ENCODE peak calls at places on chromosome 11, in four cellular contexts. Z, U, F and B are unnamed samples.

GRCh38 chr11:109654091-109654490 is 232.1 kb downstream of the C11orf87 start:
- DNase-seq in Z (no peak), U (no peak), F (no peak), B (no peak)

GRCh38 chr11:105456950-105457349 is 152.9 kb upstream of the GRIA4 start:
- DNase-seq in Z (no peak), U (no peak), F (no peak), B (no peak)

GRCh38 chr11:61972112-61972795 is 4.8 kb upstream of the FTH1 start:
- DNase-seq in Z (no peak), U (no peak), F (no peak), B (no peak)

GRCh38 chr11:15911377-15912044 is 444.8 kb downstream of the SOX6 start:
- DNase-seq in Z (peak), U (peak), F (no peak), B (no peak)

GRCh38 chr11:29343465-29344333 is 673.1 kb downstream of the KCNA4 start:
- DNase-seq in Z (peak), U (peak), F (peak), B (peak)

GRCh38 chr11:100687032-100687629 is at the start of gene ARHGAP42:
- DNase-seq in Z (peak), U (peak), F (no peak), B (peak)

GRCh38 chr11:59754859-59755700 is at the start of gene STX3:
- DNase-seq in Z (peak), U (peak), F (peak), B (peak)

GRCh38 chr11:43515090-43515489 is 156.4 kb downstream of the TTC17 start:
- DNase-seq in Z (no peak), U (no peak), F (no peak), B (no peak)

GRCh38 chr11:37830532-37830931 is 1232.5 kb upstream of the RAG2 start:
- DNase-seq in Z (no peak), U (no peak), F (no peak), B (no peak)

GRCh38 chr11:130206141-130206540 is 46.6 kb downstream of the ST14 start:
- DNase-seq in Z (no peak), U (peak), F (no peak), B (no peak)

GRCh38 chr11:2912498-2912897 is 16.7 kb downstream of the PHLDA2 start:
- DNase-seq in Z (peak), U (peak), F (no peak), B (no peak)

GRCh38 chr11:68312117-68312779 is at the start of gene LRP5:
- DNase-seq in Z (no peak), U (peak), F (no peak), B (peak)

GRCh38 chr11:108324587-108324986 is 101.7 kb downstream of the ATM start:
- DNase-seq in Z (peak), U (no peak), F (no peak), B (no peak)

GRCh38 chr11:121104223-121104831 is 3.3 kb downstream of the TECTA start:
- DNase-seq in Z (no peak), U (no peak), F (no peak), B (no peak)

GRCh38 chr11:80214413-80214812 is 773.6 kb upstream of the TENM4 start:
- DNase-seq in Z (no peak), U (no peak), F (no peak), B (no peak)

GRCh38 chr11:64863381-64864060 is 14.9 kb downstream of the EHD1 start:
- DNase-seq in Z (no peak), U (no peak), F (no peak), B (no peak)

GRCh38 chr11:93655581-93656255 is 5.8 kb upstream of the CEP295 start:
- DNase-seq in Z (no peak), U (no peak), F (no peak), B (no peak)

GRCh38 chr11:26806209-26806608 is 84.3 kb upstream of the SLC5A12 start:
- DNase-seq in Z (no peak), U (no peak), F (no peak), B (no peak)

GRCh38 chr11:134052395-134052987 is 16.4 kb upstream of the JAM3 start:
- DNase-seq in Z (no peak), U (peak), F (no peak), B (no peak)

GRCh38 chr11:26331911-26332571 is at the start of gene ANO3:
- DNase-seq in Z (peak), U (peak), F (no peak), B (peak)

GRCh38 chr11:44611687-44612437 is 46.4 kb downstream of the CD82 start:
- DNase-seq in Z (no peak), U (no peak), F (no peak), B (peak)

GRCh38 chr11:34149786-34150185 is 44.4 kb downstream of the NAT10 start:
- DNase-seq in Z (no peak), U (no peak), F (no peak), B (no peak)
- TF ChIP-seq CTCF in Z (peak), U (peak), F (no peak), B (no peak)

GRCh38 chr11:33835143-33835878 is 56.6 kb downstream of the LMO2 start:
- DNase-seq in Z (peak), U (no peak), F (no peak), B (no peak)
- TF ChIP-seq CTCF in Z (peak), U (peak), F (peak), B (no peak)

DNA sequence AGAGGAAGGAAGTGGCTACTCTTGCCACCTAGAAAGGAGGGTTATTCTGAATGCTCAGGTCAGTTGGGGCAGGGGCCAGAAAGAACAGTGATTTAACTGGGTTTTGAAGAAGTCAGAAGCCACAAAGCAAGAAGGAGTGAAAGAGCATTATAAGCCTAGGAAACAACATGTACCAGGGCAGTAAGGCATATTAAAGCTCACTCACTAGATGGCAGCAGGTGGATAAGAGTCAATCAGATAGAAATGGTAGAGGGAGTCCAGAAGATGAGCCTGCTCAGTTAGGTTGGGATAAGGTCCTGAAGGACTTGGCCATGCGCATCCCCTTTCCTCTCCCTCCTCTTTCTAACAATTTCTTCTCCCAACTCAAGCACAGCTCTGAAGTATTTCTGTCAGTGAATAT is 22.0 kb upstream of the PATE1 start:
- DNase-seq in Z (no peak), U (no peak), F (no peak), B (no peak)
- TF ChIP-seq CTCF in Z (peak), U (peak), F (peak), B (no peak)

GRCh38 chr11:19077965-19078364 is 17.4 kb upstream of the MRGPRX2 start:
- DNase-seq in Z (no peak), U (no peak), F (no peak), B (no peak)

GRCh38 chr11:19075636-19076035 is 15.1 kb upstream of the MRGPRX2 start:
- DNase-seq in Z (no peak), U (no peak), F (no peak), B (no peak)

GRCh38 chr11:19073454-19074415 is 13.2 kb upstream of the MRGPRX2 start:
- DNase-seq in Z (no peak), U (no peak), F (no peak), B (no peak)

GRCh38 chr11:19079643-19080440 is 19.3 kb upstream of the MRGPRX2 start:
- DNase-seq in Z (peak), U (no peak), F (no peak), B (no peak)

DNA sequence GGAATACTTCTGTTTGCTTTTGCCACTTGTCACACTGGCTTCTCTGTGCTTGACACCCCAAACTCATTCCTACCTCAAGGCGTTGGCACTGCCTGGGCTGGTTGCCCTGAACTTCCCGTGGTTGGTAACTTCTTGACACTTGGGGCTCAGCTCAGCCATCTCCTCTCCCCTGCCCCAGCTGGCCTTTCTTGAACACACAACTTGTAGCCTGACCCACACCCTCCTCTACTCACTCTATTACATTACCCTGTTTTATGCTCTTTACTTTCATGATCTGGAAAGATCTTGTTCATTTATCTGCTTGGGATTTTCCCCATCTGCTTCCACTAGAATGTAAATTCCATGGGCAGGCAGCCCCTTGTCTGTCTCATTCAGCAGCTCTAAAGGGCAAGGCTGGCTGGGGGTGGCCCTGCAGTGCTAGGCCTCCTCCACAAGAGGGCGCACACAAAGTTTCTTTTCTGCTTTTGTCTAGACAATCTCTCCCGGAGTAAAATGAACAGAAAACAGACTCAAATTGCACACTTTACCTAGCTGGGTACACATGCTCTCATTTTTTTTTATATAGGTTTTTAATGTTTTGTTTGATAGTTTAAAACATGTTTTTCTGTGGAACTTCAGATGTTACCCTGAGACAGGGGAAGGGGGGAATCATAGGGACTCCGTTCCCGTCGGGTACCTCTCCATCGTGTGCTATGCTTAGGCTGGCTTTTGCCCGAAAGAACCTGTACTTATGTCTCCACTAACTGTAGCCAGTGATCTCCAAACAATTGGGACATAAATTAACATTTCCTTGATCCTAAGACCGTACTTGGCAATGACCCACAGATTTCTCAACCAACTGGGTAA is 16.4 kb upstream of the MRGPRX2 start:
- DNase-seq in Z (peak), U (peak), F (peak), B (peak)
- TF ChIP-seq CTCF in Z (peak), U (peak), F (peak), B (peak)

GRCh38 chr11:9693801-9694553 is 30.1 kb downstream of the SWAP70 start:
- DNase-seq in Z (no peak), U (no peak), F (no peak), B (no peak)
- TF ChIP-seq CTCF in Z (no peak), U (no peak), F (peak), B (no peak)